ENCODE peak calls at places on chromosomes 4 and X, in seven cellular contexts. H, O, M, I, P, K and Q are unnamed samples.

GRCh38 chr4:184392321-184392720 is 82.0 kb downstream of the IRF2 start:
- DNase-seq in P (no peak), M (no peak), H (no peak), O (no peak), I (no peak), K (no peak), Q (no peak)

GRCh38 chr4:137621056-137621455 is 88.8 kb upstream of the PCDH18 start:
- DNase-seq in M (no peak), H (peak), P (no peak), K (no peak), I (no peak), O (no peak), Q (no peak)

GRCh38 chr4:138190452-138190858 is 51.7 kb downstream of the SLC7A11 start:
- DNase-seq in I (no peak), H (no peak), O (no peak), K (no peak), P (no peak), M (no peak), Q (no peak)

GRCh38 chr4:24053906-24054305 is 164.1 kb upstream of the PPARGC1A start:
- DNase-seq in I (no peak), M (peak), K (no peak), P (no peak), H (no peak), O (no peak), Q (no peak)

GRCh38 chrX:84248226-84248625 is 60.2 kb upstream of the RPS6KA6 start:
- DNase-seq in M (peak), O (no peak), K (no peak), H (peak), I (no peak), P (no peak), Q (no peak)

GRCh38 chr4:38704755-38705154 is 40.8 kb downstream of the KLF3 start:
- DNase-seq in O (no peak), H (no peak), M (no peak), K (no peak), I (no peak), P (no peak), Q (no peak)

GRCh38 chrX:54931107-54931506 is 10.5 kb downstream of the TRO start:
- DNase-seq in K (no peak), I (no peak), H (no peak), O (no peak), P (no peak), M (no peak), Q (no peak)

GRCh38 chrX:72243472-72243871 is 4.6 kb upstream of the ERCC6L start:
- DNase-seq in M (peak), H (peak), P (no peak), K (no peak), O (no peak), I (no peak), Q (no peak)

GRCh38 chr4:8762356-8762755 is 109.3 kb downstream of the HMX1 start:
- DNase-seq in H (no peak), K (no peak), M (no peak), P (no peak), O (no peak), I (peak), Q (no peak)

GRCh38 chrX:7068939-7069367 is 78.6 kb upstream of the STS start:
- DNase-seq in H (no peak), I (no peak), P (peak), M (no peak), K (no peak), O (no peak), Q (no peak)

GRCh38 chr4:121728066-121728465 is 31.3 kb upstream of the ANXA5 start:
- DNase-seq in I (no peak), O (no peak), P (no peak), H (peak), M (peak), K (no peak), Q (no peak)

GRCh38 chr4:76951333-76952033 is 1.9 kb downstream of the SEPTIN11 start:
- DNase-seq in P (no peak), O (no peak), H (peak), K (no peak), M (peak), I (no peak), Q (no peak)

GRCh38 chrX:42567268-42567667 is 210.7 kb downstream of the PPP1R2C start:
- DNase-seq in I (no peak), H (peak), M (no peak), P (no peak), K (no peak), O (no peak), Q (no peak)

GRCh38 chr4:148469938-148470337 is 27.7 kb upstream of the NR3C2 start:
- DNase-seq in P (no peak), I (no peak), M (no peak), H (no peak), K (no peak), O (no peak), Q (no peak)

GRCh38 chr4:46820154-46820553 is 88.9 kb downstream of the COX7B2 start:
- DNase-seq in P (no peak), M (no peak), K (no peak), I (no peak), H (no peak), O (no peak), Q (no peak)

GRCh38 chr4:9977518-9978031 is 43.7 kb downstream of the SLC2A9 start:
- DNase-seq in H (no peak), M (no peak), I (no peak), O (no peak), P (no peak), K (no peak), Q (no peak)

GRCh38 chr4:93791570-93792195 is 36.9 kb upstream of the ATOH1 start:
- DNase-seq in K (peak), P (peak), M (peak), O (peak), H (peak), I (no peak), Q (peak)

GRCh38 chrX:48472851-48473717 is 2.9 kb upstream of the FTSJ1 start:
- DNase-seq in I (no peak), P (no peak), H (no peak), K (no peak), M (no peak), O (no peak), Q (no peak)

GRCh38 chrX:54198262-54198661 is 15.2 kb upstream of the FAM120C start:
- DNase-seq in K (no peak), M (no peak), I (no peak), O (no peak), P (no peak), H (no peak), Q (no peak)

GRCh38 chr4:14856076-14856926 is 146.0 kb upstream of the CPEB2 start:
- DNase-seq in K (no peak), P (no peak), H (peak), M (peak), I (peak), O (no peak), Q (peak)

GRCh38 chr4:146545102-146545501 is 23.4 kb upstream of the SLC10A7 start:
- DNase-seq in I (no peak), O (no peak), P (peak), H (no peak), M (peak), K (no peak), Q (no peak)

GRCh38 chr4:108116423-108117168 is 52.1 kb downstream of the LEF1 start:
- DNase-seq in O (no peak), H (no peak), P (no peak), I (no peak), M (no peak), K (no peak), Q (no peak)

GRCh38 chr4:77579406-77580076 is 26.1 kb upstream of the CXCL13 start:
- DNase-seq in O (no peak), K (no peak), H (peak), I (no peak), M (peak), P (no peak), Q (no peak)

GRCh38 chr4:7361256-7361655 is 73.5 kb downstream of the PSAPL1 start:
- DNase-seq in H (no peak), I (peak), K (no peak), P (no peak), M (no peak), O (no peak), Q (no peak)

GRCh38 chr4:137417676-137418075 is 114.6 kb downstream of the PCDH18 start:
- DNase-seq in O (no peak), H (no peak), M (peak), P (no peak), K (no peak), I (no peak), Q (no peak)

GRCh38 chr4:138636791-138637190 is 378.8 kb upstream of the NOCT start:
- DNase-seq in H (no peak), P (no peak), K (no peak), O (no peak), I (no peak), M (no peak), Q (no peak)

GRCh38 chrX:77160301-77160700 is 286.9 kb upstream of the FGF16 start:
- DNase-seq in P (no peak), I (peak), K (no peak), O (no peak), H (no peak), M (no peak), Q (no peak)

GRCh38 chr4:142406051-142406549 is 440.0 kb downstream of the INPP4B start:
- DNase-seq in O (no peak), K (no peak), H (peak), P (no peak), M (peak), I (no peak), Q (no peak)

DNA sequence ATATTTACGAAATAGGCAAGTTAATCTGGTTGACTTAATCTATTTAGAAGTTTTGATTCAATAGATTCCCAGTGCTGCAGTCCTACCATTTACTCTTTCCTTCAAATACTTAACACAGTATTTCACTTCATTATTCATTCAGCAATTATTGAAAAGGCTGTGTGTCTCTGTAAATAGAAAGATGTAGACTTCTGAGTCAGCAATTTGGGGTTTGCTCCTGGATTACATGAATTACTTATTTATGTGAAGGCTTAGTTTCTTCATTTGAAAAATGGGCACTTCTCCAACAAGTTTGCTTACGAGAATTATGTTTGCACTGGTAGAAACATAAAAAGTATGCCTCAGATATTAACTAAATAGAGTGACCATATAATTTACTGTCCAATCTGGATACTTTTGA is 17.4 kb downstream of the ADAM29 start:
- DNase-seq in P (no peak), H (no peak), M (no peak), I (no peak), O (no peak), K (no peak), Q (no peak)
- H3K4me3 ChIP-seq in P (no peak), H (no peak), M (no peak), I (no peak), O (no peak), K (no peak), Q (no peak)

GRCh38 chr4:118824141-118824540 is 11.8 kb downstream of the SEC24D start:
- DNase-seq in K (no peak), O (no peak), M (no peak), P (no peak), H (no peak), I (no peak), Q (no peak)

GRCh38 chr4:118829107-118829506 is 6.8 kb downstream of the SEC24D start:
- DNase-seq in O (no peak), I (no peak), P (no peak), M (no peak), K (no peak), H (no peak), Q (no peak)

GRCh38 chr4:118825799-118826198 is 10.1 kb downstream of the SEC24D start:
- DNase-seq in M (no peak), P (no peak), I (no peak), K (no peak), H (no peak), O (no peak), Q (no peak)

GRCh38 chr4:118823471-118823870 is 12.5 kb downstream of the SEC24D start:
- DNase-seq in M (no peak), H (no peak), P (no peak), K (no peak), O (peak), I (no peak), Q (no peak)

GRCh38 chr4:118826723-118827444 is 9.0 kb downstream of the SEC24D start:
- DNase-seq in M (peak), P (no peak), H (no peak), O (no peak), I (no peak), K (no peak), Q (no peak)
- H3K4me3 ChIP-seq in M (peak), P (no peak), H (no peak), O (no peak), I (no peak), K (no peak), Q (no peak)

GRCh38 chrX:2967584-2967983 is 38.4 kb upstream of the ARSD start:
- DNase-seq in I (no peak), O (no peak), H (no peak), K (no peak), M (no peak), P (no peak), Q (no peak)
- H3K4me3 ChIP-seq in I (peak), O (peak), H (peak), K (peak), M (peak), P (no peak), Q (peak)

GRCh38 chr4:186039697-186040096 is 29.3 kb upstream of the TLR3 start:
- DNase-seq in K (no peak), M (no peak), H (no peak), P (no peak), O (no peak), I (no peak), Q (no peak)

GRCh38 chr4:186037692-186038658 is 31.0 kb upstream of the TLR3 start:
- DNase-seq in P (peak), M (peak), H (peak), I (no peak), K (no peak), O (no peak), Q (no peak)

GRCh38 chr4:186037182-186037581 is 31.8 kb upstream of the TLR3 start:
- DNase-seq in H (no peak), M (no peak), I (no peak), P (no peak), O (no peak), K (no peak), Q (no peak)

GRCh38 chr4:186040316-186040715 is 28.6 kb upstream of the TLR3 start:
- DNase-seq in M (no peak), K (no peak), H (no peak), P (no peak), O (no peak), I (no peak), Q (no peak)
- H3K4me3 ChIP-seq in M (no peak), K (no peak), H (no peak), P (no peak), O (no peak), I (no peak), Q (no peak)

GRCh38 chrX:152908486-152908885 is 10.6 kb downstream of the ZNF185 start:
- DNase-seq in O (no peak), H (no peak), I (peak), M (no peak), K (no peak), P (no peak), Q (no peak)

GRCh38 chrX:152903589-152903988 is 5.7 kb downstream of the ZNF185 start:
- DNase-seq in O (no peak), I (peak), K (no peak), M (no peak), P (no peak), H (no peak), Q (no peak)

GRCh38 chrX:152905081-152905420 is 7.2 kb downstream of the ZNF185 start:
- DNase-seq in I (peak), K (no peak), P (no peak), O (no peak), H (no peak), M (no peak), Q (no peak)

GRCh38 chrX:152904151-152905080 is 6.5 kb downstream of the ZNF185 start:
- DNase-seq in I (peak), O (peak), H (peak), M (peak), K (no peak), P (peak), Q (peak)

GRCh38 chrX:152907084-152907651 is 9.3 kb downstream of the ZNF185 start:
- DNase-seq in M (no peak), O (no peak), I (peak), P (peak), H (peak), K (no peak), Q (no peak)
- H3K4me3 ChIP-seq in M (no peak), O (no peak), I (no peak), P (peak), H (no peak), K (no peak), Q (no peak)

GRCh38 chr4:2866891-2867290 is 23.2 kb downstream of the ADD1 start:
- DNase-seq in O (no peak), M (no peak), H (peak), P (no peak), I (no peak), K (no peak), Q (no peak)

GRCh38 chr4:2869659-2870058 is 26.0 kb downstream of the ADD1 start:
- DNase-seq in K (no peak), O (no peak), I (no peak), M (no peak), P (no peak), H (no peak), Q (no peak)

GRCh38 chr4:2870098-2870497 is 26.5 kb downstream of the ADD1 start:
- DNase-seq in I (no peak), M (no peak), P (no peak), O (no peak), K (no peak), H (no peak), Q (no peak)

GRCh38 chr4:2867758-2868491 is 24.3 kb downstream of the ADD1 start:
- DNase-seq in M (peak), O (no peak), P (peak), H (no peak), I (no peak), K (no peak), Q (no peak)

DNA sequence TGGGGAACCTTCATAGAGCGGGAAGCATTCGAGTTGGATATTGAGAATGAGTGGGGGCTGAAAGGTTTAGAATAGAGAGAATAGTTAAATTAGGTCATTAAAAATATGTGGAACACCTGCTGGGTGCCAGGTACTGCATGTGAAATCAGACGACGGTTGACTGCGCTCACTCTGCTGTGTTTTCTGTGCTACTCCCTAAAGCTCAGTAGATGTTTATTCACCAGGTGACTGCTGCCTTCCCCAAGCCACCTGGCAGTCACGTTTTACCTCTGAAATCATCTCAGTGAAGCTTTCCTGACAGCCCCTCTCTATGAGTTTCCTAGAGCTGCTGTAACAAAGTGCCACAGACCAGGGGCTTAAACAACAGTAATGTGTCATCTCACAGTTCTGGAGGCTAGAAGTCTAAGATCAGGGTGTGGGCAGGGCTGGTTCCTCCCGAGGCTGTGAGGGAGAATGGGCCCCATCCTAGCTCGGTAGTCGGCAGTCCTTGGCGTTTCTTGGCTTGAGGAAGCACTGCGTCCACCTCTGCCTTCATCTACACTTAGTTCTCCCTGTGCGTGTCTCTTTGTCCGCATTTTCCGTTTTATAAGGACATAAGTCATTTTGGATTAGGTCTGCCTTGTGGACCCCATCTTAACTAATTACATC is 25.3 kb downstream of the ADD1 start:
- DNase-seq in I (no peak), P (no peak), H (no peak), K (no peak), M (no peak), O (no peak), Q (no peak)
- H3K4me3 ChIP-seq in I (peak), P (no peak), H (no peak), K (no peak), M (peak), O (no peak), Q (no peak)